ENCODE peak calls at places on chromosomes 3 and 15, in five cellular contexts. A is upper lobe of right lung, Z is OCI-LY7, C is cardiac muscle cell, V is ovary. M is an unnamed sample.

GRCh38 chr3:71356272-71356671 is 227.3 kb downstream of the FOXP1 start:
- DNase-seq in A (no peak), Z (peak; percentile 67), C (no peak), V (no peak), M (no peak)

GRCh38 chr15:93897377-93897776 is 334.0 kb upstream of the MCTP2 start:
- DNase-seq in A (no peak), Z (no peak), C (no peak), V (no peak), M (no peak)

GRCh38 chr3:47479826-47480160 is 4.1 kb upstream of the SCAP start:
- DNase-seq in A (no peak), Z (no peak), C (no peak), V (no peak), M (no peak)

GRCh38 chr15:74433592-74434259 is at the start of gene SEMA7A:
- DNase-seq in A (peak; percentile 92), Z (peak; percentile 88), C (peak; percentile 80), V (peak; percentile 84), M (peak; percentile 64)

GRCh38 chr3:70849911-70850699 is 537.7 kb upstream of the MDFIC2 start:
- DNase-seq in A (no peak), Z (no peak), C (peak; percentile 95), V (peak; percentile 28), M (no peak)

GRCh38 chr3:135944831-135945230 is 20.7 kb upstream of the PPP2R3A start:
- DNase-seq in A (no peak), Z (no peak), C (no peak), V (no peak), M (no peak)

GRCh38 chr3:145639207-145639606 is 521.8 kb downstream of the PLOD2 start:
- DNase-seq in A (no peak), Z (no peak), C (peak; percentile 0), V (no peak), M (no peak)

GRCh38 chr15:41559489-41560177 is 621 bp downstream of the TYRO3 start:
- DNase-seq in A (no peak), Z (no peak), C (no peak), V (peak; percentile 69), M (no peak)

GRCh38 chr3:167032267-167032876 is 347.7 kb downstream of the ZBBX start:
- DNase-seq in A (no peak), Z (peak; percentile 26), C (peak; percentile 55), V (no peak), M (no peak)

GRCh38 chr3:161744366-161744765 is 247.8 kb downstream of the OTOL1 start:
- DNase-seq in A (no peak), Z (no peak), C (no peak), V (no peak), M (no peak)

GRCh38 chr3:31891876-31892455 is 89.1 kb downstream of the OSBPL10 start:
- DNase-seq in A (no peak), Z (no peak), C (no peak), V (no peak), M (no peak)

GRCh38 chr15:99631256-99631655 is 65.5 kb downstream of the MEF2A start:
- DNase-seq in A (no peak), Z (peak; percentile 77), C (no peak), V (no peak), M (no peak)

GRCh38 chr3:13686332-13686731 is 137.4 kb downstream of the FBLN2 start:
- DNase-seq in A (no peak), Z (no peak), C (no peak), V (no peak), M (no peak)

GRCh38 chr3:126538316-126538715 is 14.4 kb downstream of the CHST13 start:
- DNase-seq in A (peak; percentile 48), Z (no peak), C (no peak), V (no peak), M (peak; percentile 14)

GRCh38 chr3:118890186-118890585 is 144.5 kb downstream of the IGSF11 start:
- DNase-seq in A (no peak), Z (no peak), C (no peak), V (no peak), M (no peak)

GRCh38 chr3:45272828-45273470 is 46.9 kb upstream of the TMEM158 start:
- DNase-seq in A (no peak), Z (no peak), C (no peak), V (no peak), M (no peak)

GRCh38 chr3:178107804-178108203 is 428.4 kb upstream of the KCNMB2 start:
- DNase-seq in A (no peak), Z (no peak), C (no peak), V (no peak), M (no peak)

GRCh38 chr3:141368062-141368924 is at the start of gene ZBTB38:
- DNase-seq in A (peak; percentile 95), Z (no peak), C (peak; percentile 98), V (peak; percentile 87), M (peak; percentile 88)

GRCh38 chr3:16990163-16990562 is 105.4 kb downstream of the PLCL2 start:
- DNase-seq in A (no peak), Z (no peak), C (no peak), V (no peak), M (no peak)

GRCh38 chr15:28103402-28103801 is 4.3 kb upstream of the OCA2 start:
- DNase-seq in A (no peak), Z (no peak), C (no peak), V (no peak), M (no peak)

GRCh38 chr3:112822116-112823055 is 24.3 kb downstream of the CD200R1L start:
- DNase-seq in A (no peak), Z (no peak), C (no peak), V (no peak), M (no peak)

GRCh38 chr15:89874926-89875564 is 18.7 kb downstream of the AP3S2 start:
- DNase-seq in A (peak; percentile 90), Z (peak; percentile 87), C (peak; percentile 81), V (peak; percentile 83), M (peak; percentile 85)

GRCh38 chr15:71194286-71194685 is 79.0 kb downstream of the THSD4 start:
- DNase-seq in A (no peak), Z (no peak), C (no peak), V (no peak), M (no peak)

GRCh38 chr3:181326637-181327223 is 337.2 kb upstream of the DNAJC19 start:
- DNase-seq in A (no peak), Z (peak; percentile 57), C (peak; percentile 24), V (no peak), M (no peak)

GRCh38 chr3:136979684-136980083 is 21.9 kb downstream of the IL20RB start:
- DNase-seq in A (no peak), Z (no peak), C (no peak), V (no peak), M (no peak)

GRCh38 chr15:64461577-64462162 is 1.3 kb downstream of the ZNF609 start:
- DNase-seq in A (no peak), Z (no peak), C (peak; percentile 41), V (no peak), M (no peak)

GRCh38 chr3:172787746-172788145 is 37.2 kb downstream of the ECT2 start:
- DNase-seq in A (no peak), Z (no peak), C (no peak), V (no peak), M (no peak)

GRCh38 chr3:72791132-72791531 is 57.1 kb downstream of the SHQ1 start:
- DNase-seq in A (no peak), Z (no peak), C (peak; percentile 28), V (no peak), M (no peak)

GRCh38 chr3:141454906-141455602 is 31.8 kb upstream of the RASA2 start:
- DNase-seq in A (no peak), Z (peak; percentile 83), C (peak; percentile 87), V (no peak), M (no peak)

GRCh38 chr15:28104326-28104725 is 5.2 kb upstream of the OCA2 start:
- DNase-seq in A (peak; percentile 49), Z (no peak), C (no peak), V (no peak), M (no peak)

GRCh38 chr15:85329561-85330421 is 50.6 kb upstream of the AKAP13 start:
- DNase-seq in A (no peak), Z (peak; percentile 95), C (peak; percentile 51), V (peak; percentile 24), M (no peak)

GRCh38 chr3:130894873-130895330 is 1.0 kb downstream of the ATP2C1 start:
- DNase-seq in A (no peak), Z (no peak), C (peak; percentile 34), V (no peak), M (no peak)

GRCh38 chr3:130894130-130894872 is 417 bp downstream of the ATP2C1 start:
- DNase-seq in A (peak; percentile 82), Z (peak; percentile 40), C (peak; percentile 23), V (peak; percentile 67), M (peak; percentile 35)

GRCh38 chr3:130897316-130897715 is 3.4 kb downstream of the ATP2C1 start:
- DNase-seq in A (no peak), Z (no peak), C (no peak), V (no peak), M (no peak)

GRCh38 chr3:130895690-130896089 is 1.8 kb downstream of the ATP2C1 start:
- DNase-seq in A (no peak), Z (no peak), C (no peak), V (no peak), M (no peak)

DNA sequence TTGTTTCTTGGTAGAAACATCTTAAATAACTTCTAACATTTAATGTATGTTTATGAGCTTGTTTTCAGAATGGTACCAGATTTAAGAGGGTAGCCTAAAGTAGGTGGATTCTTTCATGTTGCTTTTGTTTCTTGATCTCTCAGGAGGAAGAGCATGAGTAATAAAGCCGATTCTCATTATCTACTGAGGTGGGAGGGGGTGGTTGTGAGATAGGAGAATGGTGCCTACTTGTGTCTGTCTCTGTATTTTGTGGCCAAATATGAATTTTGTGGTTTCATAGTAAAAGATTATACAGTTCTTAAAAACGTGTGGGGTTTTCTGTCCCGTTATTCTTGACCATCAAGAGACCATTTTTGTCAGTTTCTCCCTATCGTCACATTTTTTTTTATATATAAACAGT is 2.2 kb downstream of the ATP2C1 start:
- DNase-seq in A (no peak), Z (no peak), C (no peak), V (no peak), M (no peak)
- H3K4me3 ChIP-seq in A (peak overlapping the region; percentile 91), Z (peak overlapping the region; percentile 80), C (peak overlapping the region; percentile 98), V (no peak overlapping the region), M (no peak overlapping the region)

GRCh38 chr3:43629254-43629653 is 7.4 kb upstream of the ANO10 start:
- DNase-seq in A (no peak), Z (no peak), C (no peak), V (no peak), M (no peak)
- TF ChIP-seq CTCF in A (no peak), Z (no peak), C (no peak), V (no peak), M (no peak)

GRCh38 chr3:196067439-196067838 is 14.5 kb downstream of the TFRC start:
- DNase-seq in A (no peak), Z (no peak), C (no peak), V (no peak), M (no peak)
- H3K4me3 ChIP-seq in A (no peak overlapping the region), Z (no peak overlapping the region), C (no peak overlapping the region), V (no peak overlapping the region), M (no peak overlapping the region)

DNA sequence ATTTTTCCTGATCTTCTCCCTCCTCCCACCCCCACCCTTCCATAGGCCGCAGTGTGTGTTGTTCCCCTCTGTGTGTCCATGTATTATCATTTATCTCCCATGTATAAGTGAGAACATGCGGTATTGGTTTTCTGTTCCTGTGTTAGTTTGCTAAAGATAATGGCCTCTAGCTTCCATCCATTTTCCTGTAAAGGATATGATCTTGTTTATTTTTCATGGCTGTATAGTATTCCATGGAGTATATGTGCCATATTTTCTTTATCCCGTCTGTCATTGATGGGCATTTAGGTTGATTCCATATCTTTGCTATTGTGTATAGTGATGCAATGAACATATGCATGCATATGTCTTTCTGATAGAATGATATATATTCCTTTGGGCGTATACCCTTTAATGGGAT is 173.3 kb upstream of the NAALADL2 start:
- DNase-seq in A (no peak), Z (no peak), C (no peak), V (no peak), M (no peak)
- TF ChIP-seq CTCF in A (no peak), Z (no peak), C (no peak), V (no peak), M (no peak)

GRCh38 chr3:15649831-15650230 is 48.3 kb downstream of the BTD start:
- DNase-seq in A (no peak), Z (no peak), C (no peak), V (no peak), M (no peak)
- H3K4me3 ChIP-seq in A (no peak overlapping the region), Z (no peak overlapping the region), C (no peak overlapping the region), V (no peak overlapping the region), M (no peak overlapping the region)